ENCODE peak calls at places on chromosomes 12 and 14, in four cellular contexts. One of them, this sample, is unnamed.

GRCh38 chr12:112380663-112381420 is 1.4 kb downstream of the HECTD4 start:
- DNase-seq in K562: peak
- DNase-seq in GM12878: no peak
- DNase-seq in IMR-90: no peak
- DNase-seq in this sample: no peak

GRCh38 chr12:131912526-131913274 is 16.4 kb upstream of the PUS1 start:
- DNase-seq in IMR-90: peak
- DNase-seq in GM12878: no peak
- DNase-seq in K562: no peak
- DNase-seq in this sample: peak

GRCh38 chr14:92542766-92543554 is 29.4 kb downstream of the RIN3 start:
- DNase-seq in IMR-90: no peak
- DNase-seq in GM12878: no peak
- DNase-seq in K562: no peak
- DNase-seq in this sample: no peak

GRCh38 chr12:7832059-7832696 is 40.5 kb downstream of the SLC2A14 start:
- DNase-seq in GM12878: no peak
- DNase-seq in IMR-90: peak
- DNase-seq in K562: peak
- DNase-seq in this sample: peak

GRCh38 chr14:64732066-64732465 is 27.8 kb downstream of the PLEKHG3 start:
- DNase-seq in IMR-90: no peak
- DNase-seq in K562: no peak
- DNase-seq in GM12878: no peak
- DNase-seq in this sample: no peak

GRCh38 chr14:51780006-51780692 is 80.3 kb upstream of the GNG2 start:
- DNase-seq in K562: peak
- DNase-seq in IMR-90: peak
- DNase-seq in GM12878: peak
- DNase-seq in this sample: peak

GRCh38 chr14:89576132-89576923 is 159.3 kb upstream of the FOXN3 start:
- DNase-seq in K562: no peak
- DNase-seq in IMR-90: peak
- DNase-seq in GM12878: no peak
- DNase-seq in this sample: no peak

GRCh38 chr14:100104523-100105300 is 39.5 kb downstream of the EVL start:
- DNase-seq in K562: no peak
- DNase-seq in GM12878: no peak
- DNase-seq in IMR-90: peak
- DNase-seq in this sample: no peak

GRCh38 chr12:116116650-116117424 is 160.7 kb downstream of the MED13L start:
- DNase-seq in IMR-90: no peak
- DNase-seq in K562: no peak
- DNase-seq in GM12878: no peak
- DNase-seq in this sample: no peak

GRCh38 chr14:83006071-83006670 is 1472.5 kb upstream of the SEL1L start:
- DNase-seq in IMR-90: no peak
- DNase-seq in K562: no peak
- DNase-seq in GM12878: no peak
- DNase-seq in this sample: no peak

GRCh38 chr12:82650627-82651337 is 35.9 kb upstream of the TMTC2 start:
- DNase-seq in K562: peak
- DNase-seq in GM12878: peak
- DNase-seq in IMR-90: no peak
- DNase-seq in this sample: peak

GRCh38 chr14:73237219-73237785 is at the start of gene PAPLN:
- DNase-seq in IMR-90: no peak
- DNase-seq in K562: no peak
- DNase-seq in GM12878: no peak
- DNase-seq in this sample: peak

GRCh38 chr12:97148941-97149559 is 242.0 kb downstream of the NEDD1 start:
- DNase-seq in K562: peak
- DNase-seq in GM12878: no peak
- DNase-seq in IMR-90: peak
- DNase-seq in this sample: peak

GRCh38 chr12:9331218-9331626 is 123.0 kb upstream of the PZP start:
- DNase-seq in GM12878: peak
- DNase-seq in K562: peak
- DNase-seq in IMR-90: peak
- DNase-seq in this sample: peak

GRCh38 chr12:24133385-24133784 is 183.9 kb upstream of the SOX5 start:
- DNase-seq in K562: no peak
- DNase-seq in GM12878: peak
- DNase-seq in IMR-90: no peak
- DNase-seq in this sample: no peak

GRCh38 chr12:5586201-5586600 is 154.3 kb downstream of the NTF3 start:
- DNase-seq in K562: peak
- DNase-seq in GM12878: no peak
- DNase-seq in IMR-90: peak
- DNase-seq in this sample: no peak

DNA sequence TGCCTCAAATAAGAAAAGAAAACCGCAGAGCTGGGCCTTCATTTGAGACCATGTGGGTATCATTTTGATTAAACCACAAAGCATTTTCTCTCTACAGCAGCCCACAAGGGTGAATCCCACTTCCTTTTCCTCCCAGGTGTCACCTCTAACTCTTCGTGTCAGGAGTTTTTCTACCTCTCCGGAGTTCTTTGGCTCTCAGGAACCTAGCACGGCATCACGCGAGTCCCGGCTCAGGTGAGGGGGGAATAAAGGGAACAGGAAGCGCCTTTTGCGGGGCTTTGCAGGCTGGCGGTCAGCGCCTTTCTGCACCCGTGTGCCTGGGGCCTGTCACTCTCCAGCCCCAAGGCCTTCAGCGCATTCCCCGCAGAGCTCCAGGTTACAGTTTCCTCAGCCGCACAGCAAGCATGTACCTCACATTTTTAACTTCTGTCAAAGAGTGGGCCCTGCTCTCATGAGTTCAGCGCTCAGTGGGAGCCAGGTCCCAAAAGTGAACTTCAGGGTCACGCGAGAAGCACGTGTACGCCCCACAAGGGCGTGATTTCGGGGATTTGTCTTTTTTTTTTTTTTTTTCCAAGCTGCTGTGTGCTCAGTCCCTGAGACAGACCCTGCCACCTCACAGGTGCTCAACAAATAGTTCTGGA is 740 bp upstream of the PRPF40B start:
- DNase-seq in GM12878: peak
- DNase-seq in K562: peak
- DNase-seq in IMR-90: peak
- DNase-seq in this sample: no peak
- TF ChIP-seq RFX5 in GM12878: no peak
- TF ChIP-seq RFX5 in K562: no peak
- TF ChIP-seq RFX5 in IMR-90: no peak
- TF ChIP-seq RFX5 in this sample: no peak

DNA sequence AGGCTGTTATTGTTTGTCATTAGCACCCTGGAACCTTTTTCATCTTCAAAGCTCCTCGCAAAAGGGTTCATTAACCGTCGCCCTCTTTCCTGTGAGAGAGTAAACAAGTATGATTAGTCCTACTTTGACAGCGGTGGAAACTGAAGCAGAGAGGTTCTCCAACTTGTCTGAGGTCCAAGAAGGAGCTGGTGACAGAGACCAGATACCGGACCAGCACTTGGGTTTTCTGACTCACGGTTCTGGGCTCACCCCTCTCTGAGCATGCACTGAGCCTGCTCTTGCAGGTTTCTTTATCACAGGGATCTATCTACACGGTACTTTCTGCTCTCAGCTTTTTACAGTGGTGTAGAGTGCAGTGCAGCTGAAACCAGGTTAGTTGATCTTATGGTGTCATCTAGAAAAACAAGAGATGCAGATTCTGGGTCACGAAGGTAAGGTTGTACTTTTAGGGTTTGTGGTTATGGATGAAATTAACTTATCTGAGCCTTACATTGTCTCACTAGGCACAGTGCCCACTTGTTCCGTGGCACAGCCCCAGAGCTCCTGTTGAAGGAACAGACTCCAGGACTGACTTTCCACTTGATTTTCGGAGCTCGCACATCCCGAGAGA is 62.1 kb downstream of the PPP2R5C start:
- DNase-seq in K562: no peak
- DNase-seq in IMR-90: no peak
- DNase-seq in GM12878: peak
- DNase-seq in this sample: no peak
- TF ChIP-seq BHLHE40 in K562: no peak
- TF ChIP-seq BHLHE40 in IMR-90: no peak
- TF ChIP-seq BHLHE40 in GM12878: peak
- TF ChIP-seq BHLHE40 in this sample: no peak

GRCh38 chr12:30243426-30243825 is 452.2 kb downstream of the IPO8 start:
- DNase-seq in K562: no peak
- DNase-seq in IMR-90: no peak
- DNase-seq in GM12878: no peak
- DNase-seq in this sample: no peak
- TF ChIP-seq RFX5 in K562: no peak
- TF ChIP-seq RFX5 in IMR-90: no peak
- TF ChIP-seq RFX5 in GM12878: no peak
- TF ChIP-seq RFX5 in this sample: no peak

DNA sequence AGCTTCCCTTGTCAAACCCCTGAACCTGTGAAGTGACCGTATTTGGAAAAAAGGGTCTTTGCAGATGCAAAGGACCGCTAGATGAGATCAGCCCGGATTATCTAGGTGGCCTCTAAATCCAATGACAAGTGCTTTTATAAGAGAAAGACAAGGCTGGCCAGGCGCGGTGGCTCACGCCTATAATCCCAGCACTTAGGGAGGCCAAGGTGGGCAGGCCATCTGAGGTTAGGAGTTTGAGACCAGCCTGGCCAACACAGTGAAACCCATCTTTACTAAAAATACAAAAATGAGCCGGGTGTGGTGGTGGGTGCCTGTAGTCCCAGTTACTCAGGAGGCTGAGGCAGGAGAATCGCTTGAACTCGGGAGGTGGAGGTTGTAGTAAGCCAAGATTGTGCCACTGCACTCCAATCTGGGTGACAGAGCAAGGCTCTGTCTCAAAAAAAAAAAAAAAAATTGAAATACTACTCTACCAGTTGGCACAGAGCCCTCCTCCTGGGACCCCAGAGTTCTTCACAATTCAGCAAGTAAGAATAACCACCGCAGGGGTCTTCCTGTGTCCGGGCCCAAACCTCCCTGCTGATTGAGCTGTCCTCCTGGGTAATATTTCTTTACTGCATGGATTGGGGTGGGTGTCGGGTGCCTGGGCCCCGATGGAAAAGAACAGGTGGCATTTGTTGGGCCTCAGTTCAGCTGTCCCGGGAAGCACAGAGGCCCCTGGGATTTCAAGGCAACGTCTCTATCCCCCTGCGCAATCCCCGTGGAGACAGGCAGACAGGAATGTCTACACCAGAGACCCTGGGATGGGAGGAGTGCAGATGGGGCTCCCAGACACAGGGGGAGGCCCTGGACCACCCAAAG is 32.3 kb upstream of the VPS37B start:
- DNase-seq in IMR-90: no peak
- DNase-seq in K562: no peak
- DNase-seq in GM12878: no peak
- DNase-seq in this sample: no peak
- TF ChIP-seq BHLHE40 in IMR-90: no peak
- TF ChIP-seq BHLHE40 in K562: no peak
- TF ChIP-seq BHLHE40 in GM12878: no peak
- TF ChIP-seq BHLHE40 in this sample: no peak

GRCh38 chr14:37466623-37467088 is 128.4 kb downstream of the FOXA1 start:
- DNase-seq in GM12878: no peak
- DNase-seq in K562: no peak
- DNase-seq in IMR-90: no peak
- DNase-seq in this sample: no peak

GRCh38 chr14:37466003-37466622 is 128.9 kb downstream of the FOXA1 start:
- DNase-seq in GM12878: no peak
- DNase-seq in K562: no peak
- DNase-seq in IMR-90: no peak
- DNase-seq in this sample: no peak

GRCh38 chr14:37469650-37470049 is 125.4 kb downstream of the FOXA1 start:
- DNase-seq in GM12878: no peak
- DNase-seq in K562: no peak
- DNase-seq in IMR-90: no peak
- DNase-seq in this sample: no peak

GRCh38 chr14:37470251-37470650 is 124.8 kb downstream of the FOXA1 start:
- DNase-seq in GM12878: no peak
- DNase-seq in IMR-90: no peak
- DNase-seq in K562: no peak
- DNase-seq in this sample: no peak

GRCh38 chr14:37464192-37464858 is 130.7 kb downstream of the FOXA1 start:
- DNase-seq in IMR-90: no peak
- DNase-seq in GM12878: no peak
- DNase-seq in K562: no peak
- DNase-seq in this sample: no peak
- TF ChIP-seq RFX5 in IMR-90: no peak
- TF ChIP-seq RFX5 in GM12878: no peak
- TF ChIP-seq RFX5 in K562: no peak
- TF ChIP-seq RFX5 in this sample: no peak